ENCODE peak calls at places on chromosomes 12 and 14, in ten cellular contexts. I is esophagus squamous epithelium, N is endodermal cell, J is suprapubic skin, P is osteoblast, B is WERI-Rb-1, C is psoas muscle, O is IMR-90, Y is right atrium auricular region, S is body of pancreas. E is an unnamed sample.

GRCh38 chr12:80598004-80598606 is 109.3 kb upstream of the MYF6 start:
- DNase-seq in N (peak), C (no peak), J (no peak), B (no peak), P (no peak), I (no peak), O (peak), S (peak), Y (no peak), E (no peak)

GRCh38 chr12:66960704-66961690 is 282.1 kb upstream of the GRIP1 start:
- DNase-seq in N (no peak), Y (no peak), I (no peak), S (no peak), C (no peak), B (no peak), J (no peak), P (no peak), O (no peak), E (no peak)

GRCh38 chr14:25042362-25043299 is 7.3 kb downstream of the STXBP6 start:
- DNase-seq in I (no peak), N (peak), S (no peak), P (no peak), C (no peak), O (peak), Y (no peak), B (no peak), J (no peak), E (no peak)

GRCh38 chr12:57965766-57966165 is 24.4 kb downstream of the ATP23 start:
- DNase-seq in S (no peak), B (no peak), N (no peak), J (no peak), C (no peak), I (no peak), P (no peak), Y (no peak), O (no peak), E (no peak)

GRCh38 chr12:89863968-89864367 is 155.3 kb upstream of the ATP2B1 start:
- DNase-seq in I (no peak), Y (no peak), O (no peak), P (no peak), C (no peak), B (no peak), N (no peak), J (no peak), S (no peak), E (no peak)

GRCh38 chr12:62632521-62632920 is 165.9 kb downstream of the MON2 start:
- DNase-seq in I (no peak), Y (no peak), S (peak), J (peak), P (peak), O (no peak), N (peak), B (peak), C (peak), E (no peak)

GRCh38 chr12:25615119-25615518 is 62.0 kb upstream of the LMNTD1 start:
- DNase-seq in N (no peak), I (no peak), Y (no peak), J (no peak), C (no peak), S (no peak), B (no peak), O (peak), P (peak), E (no peak)

GRCh38 chr12:111687255-111687654 is 1.4 kb downstream of the ACAD10 start:
- DNase-seq in J (no peak), B (no peak), C (no peak), Y (no peak), P (no peak), I (no peak), N (no peak), O (no peak), S (no peak), E (no peak)

GRCh38 chr12:54404061-54405004 is 14.7 kb downstream of the ITGA5 start:
- DNase-seq in N (peak), I (no peak), Y (no peak), O (peak), B (peak), C (peak), S (peak), J (no peak), P (peak), E (no peak)

GRCh38 chr14:65117795-65118746 is 15.8 kb upstream of the MAX start:
- DNase-seq in S (no peak), J (no peak), I (no peak), C (no peak), B (no peak), N (no peak), P (no peak), O (no peak), Y (no peak), E (no peak)

GRCh38 chr14:85060116-85060515 is 469.8 kb upstream of the FLRT2 start:
- DNase-seq in C (no peak), O (no peak), P (no peak), Y (no peak), I (no peak), N (no peak), B (no peak), J (no peak), S (no peak), E (no peak)

GRCh38 chr12:52495385-52495784 is 2.3 kb upstream of the KRT6A start:
- DNase-seq in B (no peak), Y (no peak), J (no peak), O (no peak), C (no peak), I (no peak), N (peak), P (no peak), S (no peak), E (no peak)
- TF ChIP-seq CTCF in B (no peak), Y (no peak), J (no peak), O (no peak), C (no peak), I (no peak), N (no peak), P (no peak), S (no peak), E (no peak)

GRCh38 chr12:115225845-115226244 is 541.9 kb upstream of the TBX3 start:
- DNase-seq in N (peak), S (no peak), I (no peak), J (no peak), C (no peak), O (no peak), P (no peak), Y (no peak), B (no peak), E (no peak)

GRCh38 chr12:115228434-115228833 is 544.5 kb upstream of the TBX3 start:
- DNase-seq in N (no peak), C (no peak), J (no peak), S (no peak), B (no peak), O (no peak), Y (no peak), P (no peak), I (no peak), E (no peak)

GRCh38 chr12:115224031-115224430 is 540.1 kb upstream of the TBX3 start:
- DNase-seq in S (no peak), I (no peak), B (no peak), C (no peak), J (no peak), O (no peak), P (no peak), N (peak), Y (no peak), E (no peak)

GRCh38 chr12:115229517-115229916 is 545.5 kb upstream of the TBX3 start:
- DNase-seq in C (no peak), O (no peak), J (no peak), I (no peak), B (no peak), S (no peak), P (no peak), N (no peak), Y (no peak), E (no peak)

DNA sequence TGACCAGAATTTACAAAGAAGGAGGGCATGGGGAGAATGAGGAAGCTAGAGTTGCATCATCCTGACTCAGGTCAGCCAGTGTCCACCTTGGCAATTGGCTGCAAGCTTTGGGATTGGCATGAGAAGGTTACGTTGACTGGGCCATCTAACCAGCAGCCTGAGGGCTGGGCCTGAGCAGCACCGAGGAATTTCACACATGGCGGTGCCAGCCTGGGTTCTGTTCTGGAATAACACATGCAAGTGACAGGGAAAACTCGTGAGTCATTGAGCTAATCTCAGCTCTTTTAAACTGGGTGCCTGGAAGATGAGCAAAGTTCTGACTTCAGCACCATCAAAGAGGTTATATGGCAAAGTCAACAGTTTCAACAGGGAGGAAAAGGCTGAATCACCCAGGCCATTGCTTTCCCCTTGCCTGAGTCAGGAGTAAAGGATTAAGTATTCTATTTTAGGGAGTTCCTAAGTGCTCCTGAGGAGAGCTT is 543.2 kb upstream of the TBX3 start:
- DNase-seq in Y (peak), J (no peak), P (peak), C (peak), B (no peak), S (no peak), I (no peak), N (peak), O (peak), E (no peak)
- H3K27ac ChIP-seq in Y (peak), J (no peak), P (peak), C (peak), B (no peak), S (no peak), I (no peak), N (no peak), O (no peak), E (no peak)

DNA sequence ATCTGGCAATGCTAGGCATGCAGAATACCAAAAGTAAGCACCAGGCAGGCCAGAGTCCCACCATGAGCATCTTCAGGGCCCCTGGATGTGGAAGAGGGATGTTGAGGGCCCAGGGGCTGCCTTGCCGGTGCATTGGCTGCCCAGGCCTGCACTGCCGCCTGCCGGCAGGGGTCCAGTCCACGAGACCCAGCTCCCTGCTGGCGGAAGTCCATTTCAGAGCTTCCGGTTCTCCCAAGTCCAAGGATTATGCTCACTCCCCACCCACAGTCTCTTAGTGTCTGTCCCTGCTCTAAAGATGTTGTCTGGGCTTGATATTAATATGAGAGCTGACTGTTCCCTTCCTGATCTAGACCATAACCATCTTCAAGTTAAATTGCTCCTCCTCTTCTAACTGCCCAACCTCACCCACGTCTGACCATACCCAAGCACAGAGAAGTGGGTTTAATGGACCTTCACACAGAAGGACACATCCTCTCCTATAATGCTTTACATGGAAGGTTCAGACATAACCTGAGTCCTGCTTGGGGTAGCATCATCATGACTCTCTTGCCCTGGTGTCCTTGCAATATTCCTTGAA is 117.4 kb downstream of the DAD1 start:
- DNase-seq in I (no peak), Y (no peak), S (peak), N (peak), O (peak), P (peak), J (no peak), C (no peak), B (peak), E (no peak)
- TF ChIP-seq CTCF in I (peak), Y (no peak), S (peak), N (peak), O (peak), P (peak), J (no peak), C (peak), B (peak), E (peak)

GRCh38 chr14:73757876-73758391 is 43.8 kb upstream of the PNMA1 start:
- DNase-seq in B (no peak), P (peak), O (no peak), J (no peak), C (no peak), I (no peak), S (no peak), N (no peak), Y (no peak), E (no peak)
- H3K27ac ChIP-seq in B (no peak), P (peak), O (peak), J (peak), C (peak), I (peak), S (peak), N (no peak), Y (peak), E (peak)

DNA sequence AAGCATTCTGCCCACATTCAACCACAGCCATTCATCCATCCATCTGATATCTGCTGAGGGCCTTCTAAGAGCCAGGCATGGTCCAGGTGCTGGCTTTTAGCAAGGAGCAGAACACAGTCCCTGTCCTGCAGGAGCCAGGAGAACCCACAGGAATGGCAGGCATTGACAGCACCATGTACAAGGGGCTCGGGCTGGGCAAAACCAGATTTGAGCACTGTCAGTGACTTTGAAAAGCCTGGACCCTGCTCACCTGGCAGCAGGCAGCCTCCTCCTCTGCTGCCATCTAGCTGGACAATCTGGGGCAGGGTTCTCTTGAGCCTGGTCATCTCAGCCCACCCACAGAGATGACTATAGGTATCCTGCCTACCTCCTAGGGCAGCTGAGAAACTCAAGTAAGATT is 136.9 kb downstream of the ZFP36L1 start:
- DNase-seq in N (no peak), C (no peak), P (no peak), S (no peak), I (no peak), O (no peak), J (no peak), Y (peak), B (peak), E (no peak)
- TF ChIP-seq CTCF in N (peak), C (no peak), P (peak), S (peak), I (no peak), O (no peak), J (no peak), Y (peak), B (peak), E (no peak)

DNA sequence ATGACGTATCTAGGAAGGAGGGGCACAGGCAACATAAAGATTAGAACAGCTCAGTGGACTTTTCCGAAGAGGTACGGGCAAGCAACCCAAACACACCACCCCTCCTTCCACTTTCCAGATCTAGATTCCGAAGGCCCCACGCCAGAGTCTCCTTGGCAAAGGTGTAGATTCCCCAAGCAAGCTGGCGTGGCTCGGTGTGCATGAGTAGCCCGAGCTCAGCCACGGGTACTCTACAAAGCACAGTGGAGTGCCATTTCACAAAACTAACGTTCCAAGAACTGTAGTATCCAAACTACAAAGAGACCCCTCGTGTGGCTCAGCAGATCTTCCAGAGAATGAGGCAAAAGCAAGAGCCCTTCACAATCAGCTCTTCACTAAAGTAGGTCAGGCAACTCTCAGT is 72.2 kb downstream of the FOXN3 start:
- DNase-seq in N (no peak), Y (no peak), S (no peak), B (no peak), J (no peak), P (no peak), O (no peak), C (no peak), I (no peak), E (no peak)
- H3K27ac ChIP-seq in N (no peak), Y (no peak), S (no peak), B (no peak), J (peak), P (no peak), O (no peak), C (no peak), I (peak), E (no peak)

GRCh38 chr12:33547084-33547483 is 107.5 kb upstream of the SYT10 start:
- DNase-seq in I (no peak), S (no peak), O (no peak), J (no peak), Y (no peak), C (no peak), P (no peak), N (no peak), B (no peak), E (no peak)
- TF ChIP-seq CTCF in I (no peak), S (no peak), O (no peak), J (no peak), Y (no peak), C (no peak), P (no peak), N (no peak), B (no peak), E (no peak)